ENCODE peak calls at places on chromosomes 13 and 19, in ten cellular contexts. D is heart right ventricle; T is HCT116; W is psoas muscle; X is stimulated activated memory B cell treated with anti-CD40 and anti-IgM and Interleukin-4, amounts not matched to agents 10 μg/mL and 1 μg/mL and 100 μg/mL, for 72 hours; G is Right ventricle myocardium inferior; N is activated T-helper 17 cell treated with anti-CD3 and anti-CD28 coated beads, Interleukin-2, amount 50 U/mL, for 72 hours; J is CD8-positive, alpha-beta T cell; O is CD4-positive, alpha-beta T cell; Y is upper lobe of right lung. A is an unnamed sample.

GRCh38 chr19:14553042-14553938 is 18.6 kb downstream of the NDUFB7 start:
- ATAC-seq in D (no peak), T (no peak), W (peak), X (no peak), G (no peak), N (no peak), J (no peak), O (no peak), Y (no peak), A (no peak)

GRCh38 chr13:95226932-95227718 is 74.1 kb downstream of the ABCC4 start:
- ATAC-seq in D (peak), T (no peak), W (no peak), X (peak), G (peak), N (no peak), J (no peak), O (no peak), Y (peak), A (no peak)

GRCh38 chr19:658916-659839 is 3.8 kb downstream of the RNF126 start:
- ATAC-seq in D (peak), T (no peak), W (peak), X (peak), G (peak), N (peak), J (peak), O (peak), Y (peak), A (no peak)

GRCh38 chr13:97539651-97540230 is 105.8 kb downstream of the RAP2A start:
- ATAC-seq in D (no peak), T (no peak), W (no peak), X (no peak), G (no peak), N (peak), J (no peak), O (no peak), Y (no peak), A (no peak)

GRCh38 chr13:27960362-27961226 is 8.5 kb downstream of the CDX2 start:
- ATAC-seq in D (peak), T (peak), W (peak), X (peak), G (peak), N (peak), J (no peak), O (no peak), Y (peak), A (peak)

GRCh38 chr19:7971553-7972520 is 28.4 kb upstream of the TIMM44 start:
- ATAC-seq in D (no peak), T (peak), W (no peak), X (no peak), G (no peak), N (no peak), J (no peak), O (no peak), Y (no peak), A (no peak)

GRCh38 chr13:110542311-110542796 is 19.2 kb downstream of the RAB20 start:
- ATAC-seq in D (no peak), T (no peak), W (no peak), X (no peak), G (no peak), N (no peak), J (no peak), O (no peak), Y (no peak), A (no peak)

GRCh38 chr13:46475586-46475991 is 77.4 kb upstream of the LRCH1 start:
- ATAC-seq in D (no peak), T (no peak), W (no peak), X (no peak), G (no peak), N (no peak), J (no peak), O (no peak), Y (peak), A (no peak)

GRCh38 chr13:44293354-44293753 is 80.3 kb upstream of the SERP2 start:
- ATAC-seq in D (no peak), T (no peak), W (no peak), X (no peak), G (no peak), N (no peak), J (no peak), O (no peak), Y (peak), A (no peak)

GRCh38 chr19:2302319-2303208 is 5.4 kb downstream of the LINGO3 start:
- ATAC-seq in D (peak), T (no peak), W (peak), X (peak), G (peak), N (peak), J (peak), O (peak), Y (peak), A (peak)

GRCh38 chr19:4042731-4043082 is 24.0 kb downstream of the ZBTB7A start:
- ATAC-seq in D (no peak), T (peak), W (peak), X (no peak), G (no peak), N (no peak), J (no peak), O (no peak), Y (peak), A (peak)

GRCh38 chr13:27461940-27462584 is 11.7 kb upstream of the MTIF3 start:
- ATAC-seq in D (peak), T (no peak), W (no peak), X (no peak), G (peak), N (no peak), J (no peak), O (no peak), Y (peak), A (no peak)

GRCh38 chr13:33678084-33678483 is 139.9 kb upstream of the RFC3 start:
- ATAC-seq in D (no peak), T (peak), W (no peak), X (no peak), G (no peak), N (no peak), J (no peak), O (no peak), Y (no peak), A (no peak)

GRCh38 chr13:77388944-77389616 is 62.2 kb upstream of the MYCBP2 start:
- ATAC-seq in D (no peak), T (no peak), W (no peak), X (no peak), G (no peak), N (peak), J (no peak), O (no peak), Y (no peak), A (no peak)

GRCh38 chr19:2461751-2462634 is 5.2 kb upstream of the LMNB2 start:
- ATAC-seq in D (peak), T (peak), W (peak), X (peak), G (peak), N (peak), J (peak), O (peak), Y (peak), A (peak)

GRCh38 chr13:66468656-66469055 is 761.5 kb downstream of the PCDH9 start:
- ATAC-seq in D (no peak), T (no peak), W (no peak), X (no peak), G (no peak), N (no peak), J (no peak), O (no peak), Y (no peak), A (no peak)

GRCh38 chr13:97439196-97439595 is 5.2 kb downstream of the RAP2A start:
- ATAC-seq in D (no peak), T (no peak), W (no peak), X (no peak), G (no peak), N (no peak), J (no peak), O (no peak), Y (no peak), A (no peak)

A was measured in gastroesophageal sphincter.